ENCODE peak calls at places on chromosomes 6 and 20, in six cellular contexts. N is fibroblast of lung, T is adrenal gland, O is psoas muscle, P is right atrium auricular region, Z is H1. W is an unnamed sample.

GRCh38 chr20:50328161-50328979 is 137.7 kb downstream of the CEBPB start:
- DNase-seq in T (no peak), N (no peak), O (no peak), Z (no peak), P (no peak), W (peak; percentile 13)

GRCh38 chr6:21987501-21987957 is 309.3 kb downstream of the PRL start:
- DNase-seq in T (peak; percentile 83), Z (no peak), P (peak; percentile 90), N (peak; percentile 96), O (peak; percentile 73), W (peak; percentile 83)

GRCh38 chr6:105270511-105270910 is 90.7 kb upstream of the POPDC3 start:
- DNase-seq in P (no peak), Z (no peak), O (no peak), T (no peak), N (no peak), W (no peak)

GRCh38 chr6:1170793-1171192 is 141.1 kb upstream of the FOXQ1 start:
- DNase-seq in Z (no peak), N (peak; percentile 18), P (no peak), O (no peak), T (peak; percentile 3), W (peak; percentile 24)

GRCh38 chr6:1609662-1610496 is at the start of gene FOXC1:
- DNase-seq in Z (no peak), O (peak; percentile 91), P (peak; percentile 95), T (peak; percentile 86), N (peak; percentile 91), W (peak; percentile 90)

GRCh38 chr6:162337412-162337811 is 390.2 kb downstream of the PRKN start:
- DNase-seq in T (no peak), O (no peak), Z (no peak), P (no peak), N (no peak), W (no peak)

GRCh38 chr20:2760381-2761305 is 39.8 kb downstream of the CPXM1 start:
- DNase-seq in T (no peak), N (no peak), Z (no peak), P (no peak), O (no peak), W (no peak)

GRCh38 chr20:61765871-61766654 is 299.6 kb downstream of the TAF4 start:
- DNase-seq in O (peak; percentile 28), T (no peak), Z (peak; percentile 75), N (no peak), P (no peak), W (no peak)

GRCh38 chr20:62895539-62895938 is 30.8 kb downstream of the DIDO1 start:
- DNase-seq in Z (no peak), P (no peak), T (no peak), O (no peak), N (no peak), W (no peak)

GRCh38 chr6:8236956-8237355 is 134.6 kb upstream of the EEF1E1 start:
- DNase-seq in P (no peak), O (no peak), Z (no peak), T (no peak), N (no peak), W (no peak)

GRCh38 chr20:35451295-35451694 is 4.1 kb upstream of the CEP250 start:
- DNase-seq in O (no peak), N (no peak), Z (no peak), T (no peak), P (no peak), W (no peak)

GRCh38 chr20:35448788-35449373 is 6.5 kb upstream of the CEP250 start:
- DNase-seq in Z (no peak), T (no peak), N (no peak), P (no peak), O (no peak), W (no peak)

GRCh38 chr20:35454881-35455609 is at the start of gene CEP250:
- DNase-seq in T (peak; percentile 96), O (peak; percentile 97), N (peak; percentile 94), P (peak; percentile 91), Z (peak; percentile 96), W (peak; percentile 95)

GRCh38 chr20:35458388-35458787 is 3.0 kb downstream of the CEP250 start:
- DNase-seq in P (no peak), N (no peak), T (no peak), O (no peak), Z (no peak), W (no peak)

DNA sequence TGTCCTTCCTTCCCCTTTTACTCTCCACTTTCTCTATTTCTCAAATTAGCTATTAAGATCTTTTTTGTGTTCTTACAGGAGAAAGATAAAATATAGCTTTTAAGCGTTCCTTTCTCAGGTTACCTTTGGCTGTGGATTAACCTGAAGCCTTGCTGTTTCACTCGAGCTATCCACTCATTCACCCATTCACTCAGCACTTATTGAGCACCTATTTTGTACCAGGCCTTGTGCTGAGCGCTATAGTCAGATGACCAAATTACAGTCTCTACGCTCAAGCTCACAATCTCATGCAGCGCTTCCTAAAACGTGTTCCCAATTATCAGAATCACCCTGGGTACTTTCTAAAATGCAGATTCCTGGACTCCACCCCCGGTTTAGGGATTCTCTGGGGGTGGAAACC is 1.8 kb upstream of the CEP250 start:
- DNase-seq in T (no peak), N (no peak), Z (no peak), O (peak; percentile 0), P (no peak), W (no peak)
- H3K4me3 ChIP-seq in T (no peak overlapping the region), N (peak overlapping the region; percentile 99), Z (no peak overlapping the region), O (peak overlapping the region; percentile 81), P (no peak overlapping the region), W (no peak overlapping the region)

GRCh38 chr6:31473244-31473643 is 24.7 kb upstream of the MICB start:
- DNase-seq in O (no peak), P (no peak), T (no peak), Z (peak; percentile 3), N (no peak), W (no peak)
- H3K27me3 ChIP-seq in O (no peaks in the 10 kb centered on the region), P (no peaks in the 10 kb centered on the region), T (no peaks in the 10 kb centered on the region), Z (no peaks in the 10 kb centered on the region), N (peaks cover 13% of the 10 kb centered on the region), W (no peaks in the 10 kb centered on the region)

DNA sequence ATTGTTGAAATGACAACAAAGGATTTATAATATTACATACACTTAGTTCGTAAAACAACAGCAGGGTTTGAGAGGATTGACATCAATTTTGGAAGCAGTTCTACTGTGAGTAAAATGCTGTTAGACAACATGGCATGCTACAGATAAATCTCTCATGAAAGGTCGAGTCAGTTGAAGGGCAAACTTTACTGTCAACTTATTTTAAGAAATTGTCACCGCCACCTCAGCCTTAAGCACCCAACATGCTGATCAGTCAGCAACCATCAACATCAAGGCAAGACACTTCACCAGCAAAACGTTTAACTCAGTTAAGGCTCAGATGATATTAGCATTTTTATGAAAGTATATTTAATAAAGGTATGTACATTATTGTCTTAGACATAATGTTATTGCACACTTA is 31.0 kb downstream of the CYB5R4 start:
- DNase-seq in P (no peak), Z (no peak), T (no peak), N (no peak), O (no peak), W (no peak)
- H3K36me3 ChIP-seq in P (no peaks in the 10 kb centered on the region), Z (no peaks in the 10 kb centered on the region), T (no peaks in the 10 kb centered on the region), N (no peaks in the 10 kb centered on the region), O (peaks cover 5% of the 10 kb centered on the region), W (no peaks in the 10 kb centered on the region)

GRCh38 chr6:30493643-30494250 is 4.4 kb downstream of the HLA-E start:
- DNase-seq in N (no peak), O (no peak), P (no peak), Z (peak; percentile 82), T (no peak), W (no peak)
- H3K4me3 ChIP-seq in N (no peak overlapping the region), O (no peak overlapping the region), P (no peak overlapping the region), Z (no peak overlapping the region), T (no peak overlapping the region), W (no peak overlapping the region)

GRCh38 chr6:125746019-125746414 is 3.4 kb upstream of the HEY2 start:
- DNase-seq in O (no peak), T (no peak), N (no peak), Z (no peak), P (no peak), W (no peak)

GRCh38 chr6:125746731-125747588 is 2.5 kb upstream of the HEY2 start:
- DNase-seq in O (peak; percentile 78), T (peak; percentile 82), Z (peak; percentile 72), P (peak; percentile 82), N (peak; percentile 50), W (peak; percentile 88)

GRCh38 chr6:125747589-125748533 is 1.6 kb upstream of the HEY2 start:
- DNase-seq in O (peak; percentile 71), N (no peak), T (peak; percentile 30), Z (peak; percentile 76), P (no peak), W (peak; percentile 80)

GRCh38 chr6:125743604-125744003 is 5.8 kb upstream of the HEY2 start:
- DNase-seq in N (no peak), T (no peak), O (no peak), Z (no peak), P (no peak), W (no peak)

GRCh38 chr6:125745281-125746018 is 4.0 kb upstream of the HEY2 start:
- DNase-seq in O (peak; percentile 44), P (no peak), Z (peak; percentile 58), N (no peak), T (no peak), W (no peak)
- H3K27me3 ChIP-seq in O (no peaks in the 10 kb centered on the region), P (no peaks in the 10 kb centered on the region), Z (peaks cover 21% of the 10 kb centered on the region), N (peaks cover 41% of the 10 kb centered on the region), T (peaks cover 27% of the 10 kb centered on the region), W (peaks cover 62% of the 10 kb centered on the region)

DNA sequence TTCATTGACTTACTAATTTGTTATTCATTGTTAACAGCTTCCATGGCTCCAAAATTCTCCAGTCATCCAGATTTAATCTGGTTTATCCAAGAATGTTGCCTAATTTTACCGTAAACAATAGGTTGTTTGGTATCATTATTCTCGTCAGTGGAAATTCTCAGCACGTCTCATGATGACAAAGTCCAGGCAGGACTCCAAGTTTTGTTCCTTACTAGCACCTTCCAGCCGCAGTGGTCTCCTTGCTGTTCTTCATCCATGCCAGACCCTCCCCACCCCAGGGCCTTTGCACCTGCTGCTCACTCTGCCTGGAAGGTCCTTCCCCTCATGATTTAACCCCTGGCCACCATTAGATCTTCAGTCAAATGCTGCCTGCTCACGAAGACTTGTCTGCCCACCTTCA is 48.1 kb upstream of the NAA20 start:
- DNase-seq in N (no peak), Z (no peak), P (no peak), T (no peak), O (no peak), W (peak; percentile 36)
- H3K36me3 ChIP-seq in N (no peaks in the 10 kb centered on the region), Z (no peaks in the 10 kb centered on the region), P (peaks cover 27% of the 10 kb centered on the region), T (no peaks in the 10 kb centered on the region), O (peaks cover 58% of the 10 kb centered on the region), W (peaks cover 13% of the 10 kb centered on the region)

GRCh38 chr6:41469951-41470340 is 76.2 kb upstream of the FOXP4 start:
- DNase-seq in T (no peak), N (no peak), P (no peak), Z (no peak), O (no peak), W (no peak)

GRCh38 chr6:41467627-41468404 is 78.4 kb upstream of the FOXP4 start:
- DNase-seq in Z (no peak), O (no peak), P (no peak), T (no peak), N (no peak), W (no peak)

GRCh38 chr6:41469156-41469950 is 76.8 kb upstream of the FOXP4 start:
- DNase-seq in N (no peak), Z (no peak), P (no peak), O (no peak), T (no peak), W (no peak)

GRCh38 chr6:41471064-41471895 is 74.9 kb upstream of the FOXP4 start:
- DNase-seq in P (no peak), T (no peak), O (no peak), Z (no peak), N (no peak), W (no peak)

GRCh38 chr6:41470341-41471063 is 75.7 kb upstream of the FOXP4 start:
- DNase-seq in N (no peak), O (peak; percentile 86), Z (peak; percentile 79), T (peak; percentile 25), P (peak; percentile 86), W (peak; percentile 62)
- H3K4me3 ChIP-seq in N (no peak overlapping the region), O (peak overlapping the region; percentile 30), Z (peak overlapping the region; percentile 37), T (no peak overlapping the region), P (peak overlapping the region; percentile 12), W (no peak overlapping the region)